ENCODE peak calls at places on chromosomes 2 and 18, in five cellular contexts. One of them, this sample, is unnamed.

GRCh38 chr2:207107120-207107519 is 58.6 kb downstream of the KLF7 start:
- DNase-seq in B cell: no peak
- DNase-seq in body of pancreas: no peak
- DNase-seq in astrocyte: no peak
- DNase-seq in CD4-positive, alpha-beta T cell: no peak
- DNase-seq in this sample: no peak

GRCh38 chr2:173972636-173973035 is 7.5 kb upstream of the SP3 start:
- DNase-seq in B cell: no peak
- DNase-seq in astrocyte: peak
- DNase-seq in CD4-positive, alpha-beta T cell: no peak
- DNase-seq in body of pancreas: no peak
- DNase-seq in this sample: no peak

GRCh38 chr2:189109921-189110397 is 69.6 kb downstream of the COL5A2 start:
- DNase-seq in astrocyte: peak
- DNase-seq in body of pancreas: no peak
- DNase-seq in CD4-positive, alpha-beta T cell: no peak
- DNase-seq in B cell: no peak
- DNase-seq in this sample: no peak

GRCh38 chr2:109376796-109377495 is 236.8 kb downstream of the SEPTIN10 start:
- DNase-seq in astrocyte: no peak
- DNase-seq in B cell: peak
- DNase-seq in CD4-positive, alpha-beta T cell: no peak
- DNase-seq in body of pancreas: no peak
- DNase-seq in this sample: no peak

GRCh38 chr18:54878057-54878661 is 49.9 kb downstream of the RAB27B start:
- DNase-seq in astrocyte: peak
- DNase-seq in body of pancreas: no peak
- DNase-seq in B cell: no peak
- DNase-seq in CD4-positive, alpha-beta T cell: no peak
- DNase-seq in this sample: no peak

GRCh38 chr2:159677654-159678053 is 34.7 kb upstream of the MARCHF7 start:
- DNase-seq in astrocyte: no peak
- DNase-seq in B cell: no peak
- DNase-seq in CD4-positive, alpha-beta T cell: no peak
- DNase-seq in body of pancreas: no peak
- DNase-seq in this sample: peak

GRCh38 chr2:147492471-147492870 is 352.4 kb upstream of the ACVR2A start:
- DNase-seq in B cell: no peak
- DNase-seq in body of pancreas: no peak
- DNase-seq in CD4-positive, alpha-beta T cell: no peak
- DNase-seq in astrocyte: no peak
- DNase-seq in this sample: no peak

GRCh38 chr18:8806105-8806797 is 100.9 kb downstream of the MTCL1 start:
- DNase-seq in body of pancreas: no peak
- DNase-seq in astrocyte: no peak
- DNase-seq in CD4-positive, alpha-beta T cell: no peak
- DNase-seq in B cell: no peak
- DNase-seq in this sample: no peak

GRCh38 chr2:80335411-80335810 is 30.9 kb upstream of the LRRTM1 start:
- DNase-seq in CD4-positive, alpha-beta T cell: no peak
- DNase-seq in astrocyte: no peak
- DNase-seq in B cell: no peak
- DNase-seq in body of pancreas: no peak
- DNase-seq in this sample: no peak

GRCh38 chr2:23293063-23293462 is 91.9 kb upstream of the KLHL29 start:
- DNase-seq in body of pancreas: peak
- DNase-seq in B cell: no peak
- DNase-seq in astrocyte: no peak
- DNase-seq in CD4-positive, alpha-beta T cell: no peak
- DNase-seq in this sample: peak

GRCh38 chr2:127143851-127144782 is 37.2 kb upstream of the BIN1 start:
- DNase-seq in B cell: no peak
- DNase-seq in astrocyte: peak
- DNase-seq in body of pancreas: no peak
- DNase-seq in CD4-positive, alpha-beta T cell: no peak
- DNase-seq in this sample: peak

GRCh38 chr2:109452318-109453305 is 161.2 kb downstream of the SEPTIN10 start:
- DNase-seq in B cell: no peak
- DNase-seq in astrocyte: no peak
- DNase-seq in CD4-positive, alpha-beta T cell: no peak
- DNase-seq in body of pancreas: no peak
- DNase-seq in this sample: no peak

GRCh38 chr2:235575904-235576303 is 82.1 kb downstream of the AGAP1 start:
- DNase-seq in B cell: no peak
- DNase-seq in astrocyte: no peak
- DNase-seq in body of pancreas: no peak
- DNase-seq in CD4-positive, alpha-beta T cell: no peak
- DNase-seq in this sample: no peak
- TF ChIP-seq CTCF in B cell: no peak
- TF ChIP-seq CTCF in astrocyte: no peak
- TF ChIP-seq CTCF in body of pancreas: no peak
- TF ChIP-seq CTCF in CD4-positive, alpha-beta T cell: no peak
- TF ChIP-seq CTCF in this sample: no peak

GRCh38 chr18:50820901-50821520 is 1.2 kb upstream of the MRO start:
- DNase-seq in CD4-positive, alpha-beta T cell: no peak
- DNase-seq in astrocyte: no peak
- DNase-seq in body of pancreas: no peak
- DNase-seq in B cell: no peak
- DNase-seq in this sample: no peak

GRCh38 chr18:50817898-50818250 is 1.9 kb downstream of the MRO start:
- DNase-seq in CD4-positive, alpha-beta T cell: no peak
- DNase-seq in body of pancreas: no peak
- DNase-seq in astrocyte: peak
- DNase-seq in B cell: no peak
- DNase-seq in this sample: peak

GRCh38 chr18:50816767-50817166 is 3.0 kb downstream of the MRO start:
- DNase-seq in body of pancreas: no peak
- DNase-seq in CD4-positive, alpha-beta T cell: no peak
- DNase-seq in astrocyte: peak
- DNase-seq in B cell: peak
- DNase-seq in this sample: no peak

GRCh38 chr18:50819727-50820378 is at the start of gene MRO:
- DNase-seq in B cell: peak
- DNase-seq in astrocyte: peak
- DNase-seq in body of pancreas: peak
- DNase-seq in CD4-positive, alpha-beta T cell: peak
- DNase-seq in this sample: peak

GRCh38 chr18:50819027-50819726 is 639 bp downstream of the MRO start:
- DNase-seq in astrocyte: peak
- DNase-seq in body of pancreas: peak
- DNase-seq in CD4-positive, alpha-beta T cell: no peak
- DNase-seq in B cell: no peak
- DNase-seq in this sample: peak
- TF ChIP-seq CTCF in astrocyte: no peak
- TF ChIP-seq CTCF in body of pancreas: peak
- TF ChIP-seq CTCF in CD4-positive, alpha-beta T cell: no peak
- TF ChIP-seq CTCF in B cell: no peak
- TF ChIP-seq CTCF in this sample: peak

GRCh38 chr2:157338013-157338412 is 12.4 kb upstream of the ERMN start:
- DNase-seq in body of pancreas: no peak
- DNase-seq in astrocyte: no peak
- DNase-seq in B cell: no peak
- DNase-seq in CD4-positive, alpha-beta T cell: no peak
- DNase-seq in this sample: no peak

GRCh38 chr2:157334797-157335196 is 9.2 kb upstream of the ERMN start:
- DNase-seq in CD4-positive, alpha-beta T cell: no peak
- DNase-seq in body of pancreas: no peak
- DNase-seq in astrocyte: no peak
- DNase-seq in B cell: no peak
- DNase-seq in this sample: no peak

GRCh38 chr2:157334335-157334734 is 8.7 kb upstream of the ERMN start:
- DNase-seq in CD4-positive, alpha-beta T cell: no peak
- DNase-seq in B cell: no peak
- DNase-seq in body of pancreas: no peak
- DNase-seq in astrocyte: no peak
- DNase-seq in this sample: no peak

GRCh38 chr2:157333304-157334047 is 7.9 kb upstream of the ERMN start:
- DNase-seq in CD4-positive, alpha-beta T cell: no peak
- DNase-seq in B cell: no peak
- DNase-seq in astrocyte: no peak
- DNase-seq in body of pancreas: no peak
- DNase-seq in this sample: no peak

DNA sequence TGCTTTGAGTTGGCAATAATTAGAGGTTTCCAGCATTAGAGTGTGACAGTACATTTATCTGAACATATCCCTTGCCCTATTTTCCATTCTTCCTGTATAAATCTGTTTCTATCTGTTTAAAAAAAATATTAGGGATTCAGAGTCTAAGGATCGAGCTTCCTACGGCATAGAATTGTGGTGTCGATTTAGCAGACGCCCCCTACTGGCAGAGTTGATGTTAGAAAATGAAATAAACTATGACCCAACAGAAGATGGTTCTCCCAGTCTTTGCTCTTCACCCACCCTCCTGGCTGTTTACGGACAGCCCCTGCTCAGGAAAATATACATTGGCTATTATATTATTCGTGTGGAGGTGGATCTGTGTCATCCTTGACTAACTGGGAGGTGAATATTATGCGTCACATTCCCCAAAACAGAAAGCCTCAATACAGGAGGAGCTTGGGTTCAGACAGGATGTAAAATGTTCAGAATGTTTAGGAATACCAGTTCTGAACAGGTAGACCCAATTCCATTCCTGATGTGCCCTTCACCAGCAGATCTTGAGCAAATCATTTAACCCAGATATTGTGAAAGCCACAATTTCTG is 10.6 kb upstream of the ERMN start:
- DNase-seq in CD4-positive, alpha-beta T cell: peak
- DNase-seq in B cell: no peak
- DNase-seq in astrocyte: no peak
- DNase-seq in body of pancreas: peak
- DNase-seq in this sample: peak
- TF ChIP-seq CTCF in CD4-positive, alpha-beta T cell: peak
- TF ChIP-seq CTCF in B cell: peak
- TF ChIP-seq CTCF in astrocyte: peak
- TF ChIP-seq CTCF in body of pancreas: peak
- TF ChIP-seq CTCF in this sample: peak

GRCh38 chr2:191233533-191233932 is 11.7 kb upstream of the MYO1B start:
- DNase-seq in astrocyte: no peak
- DNase-seq in CD4-positive, alpha-beta T cell: no peak
- DNase-seq in body of pancreas: no peak
- DNase-seq in B cell: no peak
- DNase-seq in this sample: no peak

GRCh38 chr2:191234456-191234855 is 10.7 kb upstream of the MYO1B start:
- DNase-seq in CD4-positive, alpha-beta T cell: no peak
- DNase-seq in body of pancreas: no peak
- DNase-seq in astrocyte: no peak
- DNase-seq in B cell: no peak
- DNase-seq in this sample: no peak

GRCh38 chr2:191228861-191229260 is 16.3 kb upstream of the MYO1B start:
- DNase-seq in body of pancreas: peak
- DNase-seq in astrocyte: no peak
- DNase-seq in CD4-positive, alpha-beta T cell: no peak
- DNase-seq in B cell: no peak
- DNase-seq in this sample: no peak

GRCh38 chr2:191230174-191230573 is 15.0 kb upstream of the MYO1B start:
- DNase-seq in B cell: no peak
- DNase-seq in astrocyte: peak
- DNase-seq in body of pancreas: no peak
- DNase-seq in CD4-positive, alpha-beta T cell: no peak
- DNase-seq in this sample: peak

GRCh38 chr2:191231995-191232394 is 13.2 kb upstream of the MYO1B start:
- DNase-seq in B cell: no peak
- DNase-seq in astrocyte: no peak
- DNase-seq in body of pancreas: no peak
- DNase-seq in CD4-positive, alpha-beta T cell: no peak
- DNase-seq in this sample: peak
- TF ChIP-seq CTCF in B cell: no peak
- TF ChIP-seq CTCF in astrocyte: peak
- TF ChIP-seq CTCF in body of pancreas: peak
- TF ChIP-seq CTCF in CD4-positive, alpha-beta T cell: no peak
- TF ChIP-seq CTCF in this sample: peak